ENCODE peak calls at places on chromosomes 5 and 9, in five cellular contexts. W, P, K, O and V are unnamed samples.

GRCh38 chr5:73506459-73506955 is 8.3 kb downstream of the BTF3 start:
- DNase-seq in W (no peak), P (no peak), K (no peak), O (no peak), V (no peak)

GRCh38 chr9:16031971-16032370 is 479.1 kb downstream of the CCDC171 start:
- DNase-seq in W (no peak), P (no peak), K (no peak), O (no peak), V (no peak)

GRCh38 chr5:139543423-139543991 is 17.6 kb upstream of the UBE2D2 start:
- DNase-seq in W (peak; percentile 20), P (peak; percentile 76), K (peak; percentile 76), O (peak; percentile 89), V (no peak)

GRCh38 chr5:34686762-34687268 is 30.7 kb downstream of the RAI14 start:
- DNase-seq in W (no peak), P (no peak), K (no peak), O (no peak), V (peak; percentile 90)

GRCh38 chr5:1523480-1523792 is 324 bp downstream of the LPCAT1 start:
- DNase-seq in W (no peak), P (no peak), K (no peak), O (peak; percentile 63), V (no peak)

GRCh38 chr5:132369471-132370240 is at the start of gene SLC22A5:
- DNase-seq in W (peak; percentile 60), P (peak; percentile 37), K (peak; percentile 82), O (peak; percentile 88), V (peak; percentile 83)

GRCh38 chr5:74851684-74852353 is 14.4 kb downstream of the FAM169A start:
- DNase-seq in W (no peak), P (no peak), K (no peak), O (peak; percentile 35), V (no peak)

GRCh38 chr5:1346627-1347440 is 1.9 kb upstream of the CLPTM1L start:
- DNase-seq in W (no peak), P (no peak), K (no peak), O (no peak), V (no peak)

GRCh38 chr9:36023260-36024048 is 13.3 kb upstream of the RECK start:
- DNase-seq in W (peak; percentile 30), P (peak; percentile 34), K (peak; percentile 75), O (peak; percentile 69), V (peak; percentile 44)

GRCh38 chr5:73311291-73312110 is 137.1 kb downstream of the FOXD1 start:
- DNase-seq in W (no peak), P (no peak), K (no peak), O (no peak), V (peak; percentile 53)

GRCh38 chr9:74497750-74498615 is 848 bp downstream of the RORB start:
- DNase-seq in W (no peak), P (peak; percentile 57), K (no peak), O (peak; percentile 44), V (no peak)

GRCh38 chr9:37036237-37037136 is 2.4 kb upstream of the PAX5 start:
- DNase-seq in W (no peak), P (peak; percentile 30), K (no peak), O (peak; percentile 71), V (no peak)

GRCh38 chr5:170701321-170701720 is 82.2 kb upstream of the GABRP start:
- DNase-seq in W (no peak), P (no peak), K (no peak), O (no peak), V (no peak)

GRCh38 chr9:93088656-93089015 is 7.4 kb upstream of the CARD19 start:
- DNase-seq in W (no peak), P (no peak), K (peak; percentile 45), O (no peak), V (no peak)

GRCh38 chr9:136494531-136495215 is 11.8 kb upstream of the SEC16A start:
- DNase-seq in W (no peak), P (no peak), K (no peak), O (no peak), V (no peak)

GRCh38 chr5:14745188-14745563 is 80.7 kb downstream of the OTULIN start:
- DNase-seq in W (no peak), P (no peak), K (no peak), O (no peak), V (no peak)

GRCh38 chr5:43192558-43193170 is 639 bp downstream of the NIM1K start:
- DNase-seq in W (no peak), P (peak; percentile 60), K (peak; percentile 48), O (peak; percentile 49), V (peak; percentile 21)

GRCh38 chr9:108360304-108360703 is 495.5 kb downstream of the ACTL7B start:
- DNase-seq in W (no peak), P (no peak), K (no peak), O (no peak), V (no peak)

GRCh38 chr9:20382460-20383071 is 239.7 kb downstream of the MLLT3 start:
- DNase-seq in W (no peak), P (no peak), K (no peak), O (no peak), V (no peak)

GRCh38 chr9:35736201-35736633 is 3.8 kb downstream of the CREB3 start:
- DNase-seq in W (peak; percentile 33), P (no peak), K (peak; percentile 72), O (peak; percentile 79), V (peak; percentile 52)

GRCh38 chr5:26889810-26890209 is 148.6 kb downstream of the CDH9 start:
- DNase-seq in W (no peak), P (no peak), K (no peak), O (peak; percentile 1), V (no peak)

GRCh38 chr5:5826911-5827310 is 404.4 kb downstream of the ICE1 start:
- DNase-seq in W (no peak), P (no peak), K (no peak), O (no peak), V (no peak)

GRCh38 chr5:154765396-154765925 is 10.3 kb downstream of the LARP1 start:
- DNase-seq in W (no peak), P (no peak), K (no peak), O (no peak), V (no peak)

GRCh38 chr9:131853434-131853833 is 113.6 kb upstream of the RAPGEF1 start:
- DNase-seq in W (no peak), P (no peak), K (no peak), O (no peak), V (no peak)

GRCh38 chr5:54234304-54234938 is 76.0 kb downstream of the ARL15 start:
- DNase-seq in W (no peak), P (peak; percentile 16), K (no peak), O (peak; percentile 45), V (no peak)

GRCh38 chr9:112852741-112853505 is 37.8 kb downstream of the SLC46A2 start:
- DNase-seq in W (no peak), P (peak; percentile 94), K (no peak), O (no peak), V (no peak)

GRCh38 chr9:29213374-29214161 is 1640.3 kb upstream of the C9orf72 start:
- DNase-seq in W (no peak), P (no peak), K (no peak), O (peak; percentile 23), V (no peak)

GRCh38 chr5:35876922-35877321 is 20.2 kb downstream of the IL7R start:
- DNase-seq in W (no peak), P (no peak), K (no peak), O (no peak), V (no peak)

GRCh38 chr5:95669540-95669939 is 13.3 kb downstream of the SPATA9 start:
- DNase-seq in W (no peak), P (peak; percentile 55), K (no peak), O (no peak), V (no peak)